ENCODE peak calls at places on chromosome 9, in ten cellular contexts. One of them, this sample, is unnamed.

GRCh38 chr9:124499214-124499613 is 8.0 kb downstream of the NR5A1 start:
- DNase-seq in dorsolateral prefrontal cortex: no peak
- DNase-seq in stimulated activated CD8-positive, alpha-beta memory T cell treated with anti-CD3 and anti-CD28 coated beads, Interleukin-2, amount 100 ng/mL, for 1 hour: no peak
- DNase-seq in fibroblast of mammary gland: no peak
- DNase-seq in kidney glomerular epithelial cell: no peak
- DNase-seq in heart left ventricle: no peak
- DNase-seq in CD4-positive, alpha-beta T cell: no peak
- DNase-seq in activated T-helper 1 cell treated with Interleukin-2 at 50 U/mL for 16 hours: no peak
- DNase-seq in CD8-positive, alpha-beta T cell: no peak
- DNase-seq in memory B cell: no peak
- DNase-seq in this sample: no peak

GRCh38 chr9:119370816-119371215 is 1.6 kb upstream of the BRINP1 start:
- DNase-seq in stimulated activated CD8-positive, alpha-beta memory T cell treated with anti-CD3 and anti-CD28 coated beads, Interleukin-2, amount 100 ng/mL, for 1 hour: no peak
- DNase-seq in dorsolateral prefrontal cortex: no peak
- DNase-seq in CD4-positive, alpha-beta T cell: no peak
- DNase-seq in heart left ventricle: peak
- DNase-seq in activated T-helper 1 cell treated with Interleukin-2 at 50 U/mL for 16 hours: no peak
- DNase-seq in fibroblast of mammary gland: peak
- DNase-seq in memory B cell: no peak
- DNase-seq in kidney glomerular epithelial cell: peak
- DNase-seq in CD8-positive, alpha-beta T cell: no peak
- DNase-seq in this sample: no peak

GRCh38 chr9:123473226-123473625 is 117.2 kb downstream of the CRB2 start:
- DNase-seq in memory B cell: no peak
- DNase-seq in dorsolateral prefrontal cortex: peak
- DNase-seq in stimulated activated CD8-positive, alpha-beta memory T cell treated with anti-CD3 and anti-CD28 coated beads, Interleukin-2, amount 100 ng/mL, for 1 hour: no peak
- DNase-seq in CD8-positive, alpha-beta T cell: no peak
- DNase-seq in CD4-positive, alpha-beta T cell: no peak
- DNase-seq in activated T-helper 1 cell treated with Interleukin-2 at 50 U/mL for 16 hours: no peak
- DNase-seq in kidney glomerular epithelial cell: no peak
- DNase-seq in heart left ventricle: no peak
- DNase-seq in fibroblast of mammary gland: no peak
- DNase-seq in this sample: no peak

GRCh38 chr9:106403081-106403480 is 459.9 kb upstream of the ZNF462 start:
- DNase-seq in CD8-positive, alpha-beta T cell: no peak
- DNase-seq in memory B cell: no peak
- DNase-seq in kidney glomerular epithelial cell: peak
- DNase-seq in heart left ventricle: no peak
- DNase-seq in dorsolateral prefrontal cortex: no peak
- DNase-seq in activated T-helper 1 cell treated with Interleukin-2 at 50 U/mL for 16 hours: no peak
- DNase-seq in fibroblast of mammary gland: no peak
- DNase-seq in stimulated activated CD8-positive, alpha-beta memory T cell treated with anti-CD3 and anti-CD28 coated beads, Interleukin-2, amount 100 ng/mL, for 1 hour: no peak
- DNase-seq in CD4-positive, alpha-beta T cell: no peak
- DNase-seq in this sample: no peak

GRCh38 chr9:98173181-98173580 is 19.3 kb downstream of the CORO2A start:
- DNase-seq in kidney glomerular epithelial cell: no peak
- DNase-seq in CD4-positive, alpha-beta T cell: no peak
- DNase-seq in heart left ventricle: no peak
- DNase-seq in activated T-helper 1 cell treated with Interleukin-2 at 50 U/mL for 16 hours: no peak
- DNase-seq in CD8-positive, alpha-beta T cell: no peak
- DNase-seq in fibroblast of mammary gland: no peak
- DNase-seq in dorsolateral prefrontal cortex: no peak
- DNase-seq in stimulated activated CD8-positive, alpha-beta memory T cell treated with anti-CD3 and anti-CD28 coated beads, Interleukin-2, amount 100 ng/mL, for 1 hour: no peak
- DNase-seq in memory B cell: no peak
- DNase-seq in this sample: no peak

GRCh38 chr9:104743377-104743985 is 4.0 kb upstream of the NIPSNAP3A start:
- DNase-seq in fibroblast of mammary gland: peak
- DNase-seq in dorsolateral prefrontal cortex: no peak
- DNase-seq in activated T-helper 1 cell treated with Interleukin-2 at 50 U/mL for 16 hours: no peak
- DNase-seq in kidney glomerular epithelial cell: peak
- DNase-seq in CD8-positive, alpha-beta T cell: no peak
- DNase-seq in memory B cell: peak
- DNase-seq in CD4-positive, alpha-beta T cell: peak
- DNase-seq in heart left ventricle: no peak
- DNase-seq in stimulated activated CD8-positive, alpha-beta memory T cell treated with anti-CD3 and anti-CD28 coated beads, Interleukin-2, amount 100 ng/mL, for 1 hour: no peak
- DNase-seq in this sample: peak

GRCh38 chr9:133054966-133055365 is 6.8 kb upstream of the CEL start:
- DNase-seq in kidney glomerular epithelial cell: no peak
- DNase-seq in CD8-positive, alpha-beta T cell: no peak
- DNase-seq in dorsolateral prefrontal cortex: no peak
- DNase-seq in memory B cell: no peak
- DNase-seq in fibroblast of mammary gland: peak
- DNase-seq in CD4-positive, alpha-beta T cell: no peak
- DNase-seq in stimulated activated CD8-positive, alpha-beta memory T cell treated with anti-CD3 and anti-CD28 coated beads, Interleukin-2, amount 100 ng/mL, for 1 hour: no peak
- DNase-seq in activated T-helper 1 cell treated with Interleukin-2 at 50 U/mL for 16 hours: no peak
- DNase-seq in heart left ventricle: peak
- DNase-seq in this sample: no peak

GRCh38 chr9:106784076-106784475 is 78.9 kb upstream of the ZNF462 start:
- DNase-seq in CD4-positive, alpha-beta T cell: no peak
- DNase-seq in dorsolateral prefrontal cortex: no peak
- DNase-seq in fibroblast of mammary gland: no peak
- DNase-seq in memory B cell: no peak
- DNase-seq in kidney glomerular epithelial cell: peak
- DNase-seq in CD8-positive, alpha-beta T cell: no peak
- DNase-seq in stimulated activated CD8-positive, alpha-beta memory T cell treated with anti-CD3 and anti-CD28 coated beads, Interleukin-2, amount 100 ng/mL, for 1 hour: no peak
- DNase-seq in heart left ventricle: no peak
- DNase-seq in activated T-helper 1 cell treated with Interleukin-2 at 50 U/mL for 16 hours: no peak
- DNase-seq in this sample: no peak

GRCh38 chr9:35616681-35617459 is 1.3 kb downstream of the CD72 start:
- DNase-seq in CD4-positive, alpha-beta T cell: peak
- DNase-seq in CD8-positive, alpha-beta T cell: peak
- DNase-seq in fibroblast of mammary gland: peak
- DNase-seq in dorsolateral prefrontal cortex: no peak
- DNase-seq in activated T-helper 1 cell treated with Interleukin-2 at 50 U/mL for 16 hours: peak
- DNase-seq in stimulated activated CD8-positive, alpha-beta memory T cell treated with anti-CD3 and anti-CD28 coated beads, Interleukin-2, amount 100 ng/mL, for 1 hour: peak
- DNase-seq in memory B cell: peak
- DNase-seq in kidney glomerular epithelial cell: peak
- DNase-seq in heart left ventricle: peak
- DNase-seq in this sample: no peak

This sample was measured in SIG-M5.